ENCODE peak calls at places on chromosomes 11 and 22, in four cellular contexts. W is kidney tubule cell, A is cardiac fibroblast, U is fibroblast of the aortic adventitia. E is an unnamed sample.

GRCh38 chr11:23359297-23359696 is 499.0 kb upstream of the CCDC179 start:
- DNase-seq in W (peak), A (peak), U (peak), E (peak)

GRCh38 chr11:57920971-57921370 is 102.7 kb upstream of the OR9Q1 start:
- DNase-seq in W (no peak), A (no peak), U (no peak), E (no peak)

GRCh38 chr22:19981961-19982920 is 34.4 kb downstream of the ARVCF start:
- DNase-seq in W (no peak), A (no peak), U (no peak), E (no peak)

GRCh38 chr11:61971177-61972111 is 4.0 kb upstream of the FTH1 start:
- DNase-seq in W (peak), A (peak), U (peak), E (peak)

GRCh38 chr11:27740362-27741024 is 40.2 kb upstream of the BDNF start:
- DNase-seq in W (no peak), A (no peak), U (no peak), E (no peak)

GRCh38 chr11:111360150-111361043 is 18.7 kb downstream of the POU2AF1 start:
- DNase-seq in W (no peak), A (no peak), U (no peak), E (peak)

GRCh38 chr11:123111465-123111864 is 49.5 kb upstream of the HSPA8 start:
- DNase-seq in W (peak), A (peak), U (peak), E (peak)

GRCh38 chr11:12792590-12792989 is 118.4 kb downstream of the TEAD1 start:
- DNase-seq in W (no peak), A (peak), U (peak), E (no peak)

GRCh38 chr11:16839821-16840220 is 101.4 kb downstream of the C11orf58 start:
- DNase-seq in W (no peak), A (peak), U (no peak), E (no peak)

GRCh38 chr11:128890543-128891409 is at the start of gene KCNJ5:
- DNase-seq in W (no peak), A (no peak), U (peak), E (peak)

GRCh38 chr11:45165806-45166603 is 19.6 kb downstream of the PRDM11 start:
- DNase-seq in W (no peak), A (no peak), U (no peak), E (no peak)

GRCh38 chr22:23305922-23306374 is 125.6 kb downstream of the BCR start:
- DNase-seq in W (peak), A (peak), U (peak), E (no peak)

GRCh38 chr11:7672960-7673723 is at the start of gene CYB5R2:
- DNase-seq in W (peak), A (peak), U (peak), E (peak)

GRCh38 chr11:106152013-106152412 is 74.6 kb downstream of the AASDHPPT start:
- DNase-seq in W (peak), A (peak), U (peak), E (no peak)

GRCh38 chr22:32801436-32802290 is at the start of gene TIMP3:
- DNase-seq in W (peak), A (peak), U (peak), E (peak)

GRCh38 chr11:24556693-24557092 is 59.8 kb downstream of the LUZP2 start:
- DNase-seq in W (no peak), A (no peak), U (no peak), E (no peak)

GRCh38 chr22:39937881-39938280 is 22.3 kb upstream of the TMA7B start:
- DNase-seq in W (no peak), A (no peak), U (no peak), E (no peak)

GRCh38 chr11:10474551-10474950 is 19.5 kb downstream of the AMPD3 start:
- DNase-seq in W (no peak), A (no peak), U (no peak), E (no peak)

GRCh38 chr11:126584028-126584427 is 228.5 kb downstream of the ST3GAL4 start:
- DNase-seq in W (no peak), A (no peak), U (no peak), E (no peak)

GRCh38 chr11:69660001-69660500 is 15.1 kb downstream of the LTO1 start:
- DNase-seq in W (no peak), A (no peak), U (no peak), E (no peak)

GRCh38 chr22:36101756-36102155 is 58.8 kb downstream of the APOL3 start:
- DNase-seq in W (no peak), A (no peak), U (no peak), E (no peak)

E was measured in DMS53.